ENCODE peak calls at places on chromosomes 13 and 19, in four cellular contexts. K, T, N and D are unnamed samples.

GRCh38 chr13:110187501-110188161 is 119.3 kb downstream of the COL4A1 start:
- DNase-seq in K (no peak), T (no peak), N (no peak), D (no peak)

GRCh38 chr19:31135841-31136240 is 213.4 kb downstream of the TSHZ3 start:
- DNase-seq in K (no peak), T (no peak), N (no peak), D (no peak)

GRCh38 chr19:19096641-19097627 is 33.1 kb downstream of the SLC25A42 start:
- DNase-seq in K (no peak), T (no peak), N (no peak), D (no peak)

GRCh38 chr19:48419158-48419920 is 25.9 kb downstream of the GRIN2D start:
- DNase-seq in K (peak), T (peak), N (peak), D (peak)

GRCh38 chr19:58586131-58586765 is 13.1 kb upstream of the MZF1 start:
- DNase-seq in K (no peak), T (no peak), N (peak), D (no peak)

GRCh38 chr13:30438286-30438685 is 16.0 kb downstream of the UBE2L5 start:
- DNase-seq in K (no peak), T (no peak), N (no peak), D (no peak)

GRCh38 chr13:111458739-111459138 is 138.3 kb downstream of the TEX29 start:
- DNase-seq in K (no peak), T (no peak), N (no peak), D (no peak)

GRCh38 chr19:5850743-5851293 is 431 bp downstream of the FUT3 start:
- DNase-seq in K (no peak), T (no peak), N (no peak), D (no peak)

GRCh38 chr13:110301606-110302131 is 5.3 kb downstream of the COL4A1 start:
- DNase-seq in K (no peak), T (no peak), N (no peak), D (no peak)

GRCh38 chr13:111474136-111475002 is 153.9 kb downstream of the TEX29 start:
- DNase-seq in K (no peak), T (peak), N (no peak), D (no peak)

GRCh38 chr13:46949211-46949610 is 52.4 kb upstream of the HTR2A start:
- DNase-seq in K (no peak), T (no peak), N (no peak), D (no peak)